ENCODE peak calls at places on chromosomes 3 and 15, in seven cellular contexts. Q is IMR-90, M is lower lobe of right lung, K is GM23338, N is MM.1S, U is heart left ventricle, Z is fibroblast of lung. O is an unnamed sample.

GRCh38 chr15:75706682-75706954 is 6.0 kb downstream of the CSPG4 start:
- DNase-seq in N (no peak), M (no peak), U (no peak), Q (no peak), K (no peak), Z (no peak), O (no peak)

GRCh38 chr15:49507261-49507660 is 84.2 kb downstream of the FGF7 start:
- DNase-seq in Z (no peak), M (no peak), N (no peak), K (no peak), Q (peak; percentile 59), U (no peak), O (no peak)

GRCh38 chr3:69250014-69250413 is 127.6 kb upstream of the LMOD3 start:
- DNase-seq in U (peak; percentile 60), K (peak; percentile 87), Q (no peak), M (no peak), Z (peak; percentile 34), N (no peak), O (peak; percentile 63)

GRCh38 chr3:52896613-52897012 is 735 bp downstream of the STIMATE start:
- DNase-seq in M (no peak), K (peak; percentile 77), Q (no peak), Z (no peak), N (no peak), U (no peak), O (peak; percentile 81)

GRCh38 chr3:150508401-150508800 is 37.9 kb downstream of the SERP1 start:
- DNase-seq in U (no peak), Q (no peak), K (no peak), M (no peak), Z (no peak), N (no peak), O (no peak)

GRCh38 chr3:189712906-189713483 is 81.8 kb downstream of the TP63 start:
- DNase-seq in Z (peak; percentile 3), M (no peak), N (no peak), Q (peak; percentile 29), K (no peak), U (no peak), O (no peak)

GRCh38 chr15:95431518-95431917 is 899.0 kb upstream of the NR2F2 start:
- DNase-seq in Z (no peak), Q (no peak), U (no peak), K (no peak), M (no peak), N (no peak), O (no peak)

GRCh38 chr3:177598110-177598833 is 401.0 kb upstream of the TBL1XR1 start:
- DNase-seq in U (no peak), K (no peak), Q (no peak), M (no peak), Z (no peak), N (no peak), O (no peak)

GRCh38 chr3:151044706-151045105 is 40.8 kb upstream of the MED12L start:
- DNase-seq in Z (no peak), M (no peak), K (no peak), U (no peak), Q (peak; percentile 81), N (no peak), O (no peak)

GRCh38 chr3:110533089-110533488 is 538.5 kb upstream of the NECTIN3 start:
- DNase-seq in K (no peak), Q (peak; percentile 78), N (no peak), M (no peak), Z (peak; percentile 77), U (no peak), O (no peak)

GRCh38 chr3:114451561-114452018 is 157.8 kb downstream of the TIGIT start:
- DNase-seq in N (no peak), M (no peak), U (peak; percentile 45), Q (peak; percentile 74), K (no peak), Z (peak; percentile 78), O (no peak)

GRCh38 chr15:47331796-47332480 is 385.4 kb upstream of the SEMA6D start:
- DNase-seq in K (no peak), Q (peak; percentile 83), Z (peak; percentile 91), N (no peak), M (peak; percentile 48), U (no peak), O (no peak)

GRCh38 chr3:148625145-148625736 is 72.5 kb upstream of the AGTR1 start:
- DNase-seq in N (no peak), U (no peak), Z (no peak), M (no peak), K (no peak), Q (no peak), O (no peak)

GRCh38 chr15:35393403-35393802 is 152.6 kb downstream of the DPH6 start:
- DNase-seq in M (no peak), Z (no peak), Q (no peak), K (no peak), N (no peak), U (no peak), O (no peak)

GRCh38 chr3:159080821-159081220 is 279.0 kb downstream of the MFSD1 start:
- DNase-seq in Z (no peak), Q (no peak), M (no peak), K (no peak), U (no peak), N (no peak), O (no peak)

GRCh38 chr3:119323401-119324107 is 29.4 kb downstream of the ARHGAP31 start:
- DNase-seq in Z (no peak), M (no peak), U (no peak), Q (no peak), K (peak; percentile 63), N (no peak), O (peak; percentile 62)

GRCh38 chr15:71357967-71358366 is 242.7 kb downstream of the THSD4 start:
- DNase-seq in K (no peak), U (no peak), Q (no peak), N (no peak), M (no peak), Z (no peak), O (no peak)

GRCh38 chr3:77147836-77148578 is 108.1 kb downstream of the ROBO2 start:
- DNase-seq in K (peak; percentile 31), Q (no peak), Z (peak; percentile 1), M (no peak), U (no peak), N (no peak), O (no peak)

GRCh38 chr3:55823001-55823400 is 335.9 kb upstream of the WNT5A start:
- DNase-seq in U (no peak), Z (no peak), M (no peak), Q (no peak), K (no peak), N (no peak), O (no peak)

GRCh38 chr3:81500039-81500438 is 261.4 kb downstream of the GBE1 start:
- DNase-seq in U (no peak), M (no peak), Z (no peak), N (no peak), K (no peak), Q (no peak), O (no peak)

GRCh38 chr15:92608866-92609700 is 46.5 kb downstream of the FAM174B start:
- DNase-seq in M (no peak), Z (no peak), N (no peak), Q (no peak), U (no peak), K (no peak), O (no peak)

GRCh38 chr3:34106879-34107278 is 308.4 kb downstream of the PDCD6IP start:
- DNase-seq in K (peak; percentile 80), N (peak; percentile 28), M (no peak), Q (no peak), Z (no peak), U (no peak), O (peak; percentile 59)

GRCh38 chr3:12227833-12228232 is 61.0 kb upstream of the PPARG start:
- DNase-seq in K (no peak), Q (peak; percentile 80), M (no peak), U (no peak), N (no peak), Z (peak; percentile 91), O (no peak)

GRCh38 chr15:90482124-90483011 is 47.4 kb upstream of the CRTC3 start:
- DNase-seq in N (peak; percentile 50), U (no peak), K (peak; percentile 67), Z (peak; percentile 74), M (no peak), Q (peak; percentile 66), O (peak; percentile 32)

DNA sequence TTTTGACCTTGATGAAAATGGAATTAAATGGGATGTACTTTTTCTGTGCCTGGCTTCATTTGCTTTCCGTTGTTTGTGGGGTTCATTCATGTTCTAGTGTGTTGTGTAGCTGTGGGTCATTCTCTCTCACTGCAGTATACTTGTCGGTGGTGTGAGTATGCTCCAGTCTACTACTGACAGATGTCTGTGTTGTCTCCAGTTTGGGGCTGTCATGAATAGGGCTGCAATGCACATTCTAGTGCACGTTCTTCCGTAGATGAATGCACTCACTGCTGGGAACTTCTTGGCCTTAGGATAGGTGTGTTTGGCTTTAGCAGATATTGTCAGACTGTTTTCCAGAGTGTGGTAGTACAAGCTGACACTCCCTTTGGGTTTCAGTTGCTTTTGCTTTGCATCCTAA is 1.7 kb upstream of the SLC6A20 start:
- DNase-seq in K (no peak), Q (no peak), N (no peak), Z (no peak), M (no peak), U (no peak), O (no peak)
- H3K27me3 ChIP-seq in K (peaks cover 59% of the 10 kb centered on the region), Q (peaks cover 75% of the 10 kb centered on the region), N (peaks cover 9% of the 10 kb centered on the region), Z (peaks cover 50% of the 10 kb centered on the region), M (peaks cover 49% of the 10 kb centered on the region), U (peaks cover 8% of the 10 kb centered on the region), O (peaks cover 43% of the 10 kb centered on the region)

GRCh38 chr3:174547801-174548200 is 311.3 kb upstream of the NAALADL2 start:
- DNase-seq in Z (peak; percentile 60), Q (peak; percentile 28), U (no peak), M (no peak), N (no peak), K (no peak), O (no peak)

DNA sequence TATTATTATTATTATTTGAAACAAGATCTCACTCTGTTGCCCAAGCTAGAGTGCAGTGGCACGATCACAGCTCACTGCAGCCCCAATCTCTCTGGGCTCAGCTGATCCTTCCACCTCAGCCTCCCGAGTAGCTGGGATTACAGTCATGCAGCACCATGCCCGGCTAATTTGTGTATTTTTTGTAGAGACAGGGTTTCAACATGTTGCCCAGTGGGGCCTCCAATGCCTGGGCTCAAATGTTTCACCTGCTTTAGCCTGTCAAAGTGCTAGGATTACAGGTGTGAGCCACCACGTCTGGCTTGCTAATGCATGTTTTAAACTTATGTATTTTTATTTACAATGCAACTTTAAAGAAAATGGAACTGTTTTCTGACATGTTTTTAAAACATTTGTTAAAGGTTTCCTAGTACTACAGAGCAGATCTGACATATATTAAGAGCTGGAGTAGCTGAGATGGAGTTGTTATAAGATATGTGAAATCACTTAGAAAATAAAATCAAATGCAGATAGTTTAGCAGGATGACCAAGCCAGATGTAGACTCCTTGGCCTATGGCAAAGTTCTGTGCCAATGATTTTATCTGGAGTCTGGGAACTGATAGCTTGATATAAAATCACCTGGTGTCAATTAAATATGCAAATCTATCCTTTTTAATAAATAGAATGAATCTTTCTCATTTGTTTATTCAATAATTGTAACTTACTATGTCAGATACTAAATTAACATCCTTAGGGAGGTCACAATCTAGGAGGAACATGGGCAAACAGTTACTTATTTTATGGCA is 310.1 kb upstream of the NAALADL2 start:
- DNase-seq in K (no peak), U (no peak), Q (no peak), M (no peak), Z (no peak), N (no peak), O (no peak)
- H3K27me3 ChIP-seq in K (no peaks in the 10 kb centered on the region), U (no peaks in the 10 kb centered on the region), Q (no peaks in the 10 kb centered on the region), M (no peaks in the 10 kb centered on the region), Z (no peaks in the 10 kb centered on the region), N (no peaks in the 10 kb centered on the region), O (no peaks in the 10 kb centered on the region)

GRCh38 chr3:140050396-140050795 is 115.4 kb downstream of the CLSTN2 start:
- DNase-seq in U (no peak), M (no peak), K (no peak), Z (no peak), Q (no peak), N (no peak), O (no peak)
- H3K27me3 ChIP-seq in U (no peaks in the 10 kb centered on the region), M (no peaks in the 10 kb centered on the region), K (no peaks in the 10 kb centered on the region), Z (no peaks in the 10 kb centered on the region), Q (no peaks in the 10 kb centered on the region), N (no peaks in the 10 kb centered on the region), O (no peaks in the 10 kb centered on the region)

GRCh38 chr15:96440978-96441377 is 110.5 kb downstream of the NR2F2 start:
- DNase-seq in Q (no peak), M (no peak), N (no peak), U (no peak), K (no peak), Z (no peak), O (no peak)
- H3K27me3 ChIP-seq in Q (peaks cover 4% of the 10 kb centered on the region), M (no peaks in the 10 kb centered on the region), N (no peaks in the 10 kb centered on the region), U (no peaks in the 10 kb centered on the region), K (no peaks in the 10 kb centered on the region), Z (no peaks in the 10 kb centered on the region), O (no peaks in the 10 kb centered on the region)